ENCODE peak calls at places on chromosomes 7 and 10, in eight cellular contexts. G is right lobe of liver, H is uterus, C is stomach, I is upper lobe of left lung, R is heart left ventricle, W is adrenal gland, X is tibial nerve. S is an unnamed sample.

GRCh38 chr10:21675157-21675796 is 141.2 kb downstream of the MLLT10 start:
- DNase-seq in G (no peak), H (no peak), C (no peak), I (no peak), R (no peak), W (peak; percentile 33), X (peak; percentile 11), S (no peak)

GRCh38 chr10:120514959-120515358 is 57.9 kb downstream of the PLPP4 start:
- DNase-seq in G (no peak), H (no peak), C (no peak), I (no peak), R (no peak), W (no peak), X (no peak), S (no peak)

GRCh38 chr10:623039-623438 is 66.4 kb downstream of the DIP2C start:
- DNase-seq in G (no peak), H (no peak), C (no peak), I (no peak), R (no peak), W (no peak), X (no peak), S (no peak)

GRCh38 chr10:17144757-17145156 is 15.1 kb upstream of the CUBN start:
- DNase-seq in G (no peak), H (no peak), C (no peak), I (no peak), R (no peak), W (no peak), X (no peak), S (no peak)

GRCh38 chr7:110177463-110177862 is 913.5 kb upstream of the LRRN3 start:
- DNase-seq in G (no peak), H (no peak), C (no peak), I (no peak), R (no peak), W (no peak), X (no peak), S (no peak)

GRCh38 chr10:72146559-72147323 is 58.4 kb upstream of the SPOCK2 start:
- DNase-seq in G (no peak), H (no peak), C (no peak), I (no peak), R (no peak), W (no peak), X (no peak), S (no peak)

GRCh38 chr10:93085272-93085859 is 11.7 kb downstream of the CYP26A1 start:
- DNase-seq in G (no peak), H (no peak), C (no peak), I (no peak), R (no peak), W (no peak), X (no peak), S (no peak)

GRCh38 chr7:108415821-108416536 is 40.3 kb downstream of the NRCAM start:
- DNase-seq in G (no peak), H (no peak), C (no peak), I (no peak), R (no peak), W (peak; percentile 45), X (no peak), S (peak; percentile 40)

GRCh38 chr7:124713086-124713485 is 52.5 kb downstream of the GPR37 start:
- DNase-seq in G (no peak), H (no peak), C (no peak), I (no peak), R (no peak), W (no peak), X (no peak), S (no peak)

GRCh38 chr10:13891542-13892431 is 305.0 kb downstream of the PRPF18 start:
- DNase-seq in G (no peak), H (no peak), C (no peak), I (no peak), R (peak; percentile 70), W (no peak), X (no peak), S (no peak)

GRCh38 chr10:2994562-2994961 is 72.8 kb upstream of the PFKP start:
- DNase-seq in G (no peak), H (no peak), C (no peak), I (no peak), R (no peak), W (no peak), X (no peak), S (no peak)

GRCh38 chr10:108598831-108599230 is 1324.5 kb downstream of the XPNPEP1 start:
- DNase-seq in G (no peak), H (no peak), C (no peak), I (no peak), R (no peak), W (no peak), X (no peak), S (no peak)

GRCh38 chr10:51273572-51273971 is 199.3 kb downstream of the PRKG1 start:
- DNase-seq in G (no peak), H (no peak), C (no peak), I (no peak), R (no peak), W (no peak), X (no peak), S (no peak)

GRCh38 chr10:51272580-51272979 is 198.3 kb downstream of the PRKG1 start:
- DNase-seq in G (no peak), H (peak; percentile 23), C (no peak), I (no peak), R (no peak), W (no peak), X (no peak), S (no peak)

GRCh38 chr10:51266496-51266895 is 192.2 kb downstream of the PRKG1 start:
- DNase-seq in G (no peak), H (no peak), C (no peak), I (no peak), R (no peak), W (no peak), X (no peak), S (no peak)

GRCh38 chr10:51269816-51270215 is 195.5 kb downstream of the PRKG1 start:
- DNase-seq in G (no peak), H (no peak), C (no peak), I (no peak), R (no peak), W (no peak), X (no peak), S (no peak)
- TF ChIP-seq POLR2A in G (no peak), H (no peak), C (no peak), I (no peak), R (no peak), W (no peak), X (no peak), S (no peak)

GRCh38 chr7:94176694-94177200 is 172.6 kb upstream of the BET1 start:
- DNase-seq in G (no peak), H (no peak), C (no peak), I (no peak), R (no peak), W (no peak), X (no peak), S (no peak)
- H3K4me1 ChIP-seq in G (no peaks in the 10 kb centered on the region), H (no peaks in the 10 kb centered on the region), C (no peaks in the 10 kb centered on the region), I (no peaks in the 10 kb centered on the region), R (no peaks in the 10 kb centered on the region), W (no peaks in the 10 kb centered on the region), X (no peaks in the 10 kb centered on the region), S (no peaks in the 10 kb centered on the region)

DNA sequence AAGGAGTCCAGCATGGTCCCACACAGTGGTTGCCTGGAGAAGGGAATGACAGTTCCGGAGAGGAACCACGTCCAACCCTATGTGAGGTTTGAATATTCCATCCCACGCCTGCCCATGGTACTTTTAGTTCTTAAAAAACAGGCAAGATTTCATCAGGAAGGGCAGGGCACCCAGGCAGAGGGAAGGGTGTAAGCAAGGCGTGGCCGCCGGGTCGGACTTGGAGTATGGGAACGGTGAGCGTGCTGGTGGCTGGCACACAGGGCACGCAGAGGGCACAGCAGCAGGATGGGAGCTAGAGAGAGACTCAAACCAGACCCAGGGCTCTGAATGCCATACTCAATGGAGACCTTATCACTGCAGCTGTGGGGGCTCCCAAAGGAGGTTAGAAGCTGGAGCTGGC is 34.3 kb downstream of the FAM53B start:
- DNase-seq in G (no peak), H (peak; percentile 61), C (peak; percentile 81), I (peak; percentile 90), R (no peak), W (no peak), X (no peak), S (no peak)
- H3K27ac ChIP-seq in G (no peak overlapping the region), H (peak overlapping the region; percentile 84), C (peak overlapping the region; percentile 56), I (peak overlapping the region; percentile 87), R (peak overlapping the region; percentile 73), W (no peak overlapping the region), X (peak overlapping the region; percentile 85), S (peak overlapping the region; percentile 58)

DNA sequence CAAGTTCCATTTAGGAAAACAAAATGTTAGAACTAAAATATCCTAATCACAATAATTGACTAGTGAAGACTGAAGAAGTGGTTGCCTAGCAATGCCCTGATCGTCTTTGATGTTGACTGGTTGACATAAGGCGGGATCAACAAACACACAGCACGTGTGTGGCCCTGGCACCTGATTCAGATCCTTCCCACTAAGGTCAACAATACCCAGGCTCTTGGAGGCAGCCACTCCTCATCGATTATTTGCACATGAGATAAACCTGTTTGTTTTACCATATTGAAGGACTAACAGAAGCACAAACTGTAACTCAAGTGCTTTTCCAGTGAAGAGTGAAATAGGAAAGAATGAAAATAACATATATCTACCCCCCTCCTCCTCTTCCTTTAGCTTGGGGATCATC is 15.6 kb downstream of the FANK1 start:
- DNase-seq in G (peak; percentile 56), H (no peak), C (peak; percentile 90), I (peak; percentile 35), R (no peak), W (no peak), X (no peak), S (no peak)
- TF ChIP-seq POLR2A in G (no peak), H (no peak), C (no peak), I (no peak), R (no peak), W (no peak), X (no peak), S (no peak)

GRCh38 chr7:7185382-7185989 is 3.1 kb downstream of the C1GALT1 start:
- DNase-seq in G (no peak), H (no peak), C (no peak), I (no peak), R (no peak), W (no peak), X (no peak), S (no peak)
- H3K4me1 ChIP-seq in G (no peaks in the 10 kb centered on the region), H (no peaks in the 10 kb centered on the region), C (peaks cover 25% of the 10 kb centered on the region), I (peaks cover 18% of the 10 kb centered on the region), R (peaks cover 7% of the 10 kb centered on the region), W (no peaks in the 10 kb centered on the region), X (peaks cover 14% of the 10 kb centered on the region), S (peaks cover 3% of the 10 kb centered on the region)

GRCh38 chr10:129873351-129873750 is 90.7 kb downstream of the EBF3 start:
- DNase-seq in G (no peak), H (no peak), C (no peak), I (no peak), R (no peak), W (no peak), X (no peak), S (no peak)
- H3K27ac ChIP-seq in G (no peak overlapping the region), H (no peak overlapping the region), C (no peak overlapping the region), I (no peak overlapping the region), R (no peak overlapping the region), W (no peak overlapping the region), X (no peak overlapping the region), S (no peak overlapping the region)

S was measured in Peyer's patch.